ENCODE peak calls at places on chromosomes 7 and 10, in seven cellular contexts. T is SK-N-SH, X is heart left ventricle, N is GM12865, U is gastrocnemius medialis, C is activated B cell treated with CpG ODN at 0.5 μM for 24 hours, B is ovary. O is an unnamed sample.

GRCh38 chr7:73742753-73743641 is 4.4 kb upstream of the ABHD11 start:
- DNase-seq in T (peak; percentile 44), X (no peak), N (peak; percentile 62), U (no peak), C (no peak), B (peak; percentile 54), O (peak; percentile 56)

GRCh38 chr7:33143996-33144718 is 14.8 kb downstream of the BBS9 start:
- DNase-seq in T (no peak), X (no peak), N (peak; percentile 10), U (no peak), C (no peak), B (no peak), O (no peak)

GRCh38 chr7:67731704-67732103 is 735.1 kb downstream of the TYW1 start:
- DNase-seq in T (no peak), X (no peak), N (no peak), U (no peak), C (no peak), B (no peak), O (no peak)

GRCh38 chr10:130727766-130728490 is 583.6 kb downstream of the TCERG1L start:
- DNase-seq in T (no peak), X (no peak), N (no peak), U (no peak), C (no peak), B (no peak), O (no peak)

GRCh38 chr10:42926831-42927230 is 144.2 kb downstream of the BMS1 start:
- DNase-seq in T (no peak), X (no peak), N (no peak), U (no peak), C (no peak), B (no peak), O (no peak)

GRCh38 chr10:128675405-128675804 is 549.2 kb upstream of the MKI67 start:
- DNase-seq in T (no peak), X (no peak), N (no peak), U (no peak), C (no peak), B (no peak), O (no peak)

GRCh38 chr7:112360681-112361080 is 89.6 kb upstream of the IFRD1 start:
- DNase-seq in T (no peak), X (no peak), N (no peak), U (no peak), C (no peak), B (no peak), O (no peak)

GRCh38 chr10:130046591-130046990 is 64.0 kb downstream of the C10orf143 start:
- DNase-seq in T (no peak), X (no peak), N (no peak), U (no peak), C (no peak), B (no peak), O (no peak)

GRCh38 chr10:86376403-86376802 is 9.8 kb upstream of the GRID1 start:
- DNase-seq in T (no peak), X (no peak), N (no peak), U (no peak), C (no peak), B (no peak), O (peak; percentile 34)

GRCh38 chr10:1215862-1216575 is 159.8 kb downstream of the WDR37 start:
- DNase-seq in T (no peak), X (no peak), N (no peak), U (no peak), C (no peak), B (no peak), O (no peak)

GRCh38 chr7:12638851-12639467 is 48.5 kb upstream of the ARL4A start:
- DNase-seq in T (peak; percentile 39), X (no peak), N (peak; percentile 44), U (no peak), C (no peak), B (no peak), O (no peak)

GRCh38 chr7:101927389-101928306 is 110.2 kb downstream of the CUX1 start:
- DNase-seq in T (no peak), X (peak; percentile 38), N (no peak), U (no peak), C (no peak), B (no peak), O (no peak)

GRCh38 chr7:93156884-93157283 is 8.7 kb upstream of the SAMD9L start:
- DNase-seq in T (no peak), X (no peak), N (no peak), U (no peak), C (no peak), B (no peak), O (no peak)

GRCh38 chr10:109727436-109727835 is 195.9 kb downstream of the XPNPEP1 start:
- DNase-seq in T (no peak), X (no peak), N (no peak), U (no peak), C (no peak), B (no peak), O (no peak)

GRCh38 chr10:36675458-36675880 is 449.9 kb upstream of the ANKRD30A start:
- DNase-seq in T (no peak), X (no peak), N (no peak), U (no peak), C (no peak), B (no peak), O (no peak)

GRCh38 chr10:127337801-127338200 is 141.4 kb upstream of the INSYN2A start:
- DNase-seq in T (no peak), X (no peak), N (no peak), U (no peak), C (no peak), B (no peak), O (no peak)

GRCh38 chr10:110655286-110655685 is 11.2 kb downstream of the RBM20 start:
- DNase-seq in T (no peak), X (no peak), N (no peak), U (no peak), C (no peak), B (no peak), O (no peak)

GRCh38 chr7:55432937-55433784 is 68.0 kb downstream of the LANCL2 start:
- DNase-seq in T (peak; percentile 83), X (no peak), N (peak; percentile 65), U (no peak), C (no peak), B (no peak), O (no peak)

GRCh38 chr10:13969792-13970140 is 361.0 kb downstream of the FRMD4A start:
- DNase-seq in T (no peak), X (no peak), N (peak; percentile 74), U (no peak), C (no peak), B (no peak), O (no peak)

GRCh38 chr7:2841907-2842306 is 2.2 kb downstream of the GNA12 start:
- DNase-seq in T (no peak), X (no peak), N (no peak), U (no peak), C (no peak), B (no peak), O (no peak)

GRCh38 chr10:42428534-42428933 is 209.8 kb downstream of the ZNF33B start:
- DNase-seq in T (peak; percentile 27), X (no peak), N (no peak), U (no peak), C (no peak), B (no peak), O (no peak)

GRCh38 chr7:95476072-95476845 is 9.5 kb upstream of the ASB4 start:
- DNase-seq in T (no peak), X (no peak), N (no peak), U (no peak), C (no peak), B (no peak), O (no peak)

GRCh38 chr10:77111611-77112550 is 525.7 kb downstream of the KCNMA1 start:
- DNase-seq in T (peak; percentile 76), X (no peak), N (peak; percentile 34), U (no peak), C (no peak), B (no peak), O (no peak)

GRCh38 chr7:17679427-17679826 is 260.9 kb downstream of the SNX13 start:
- DNase-seq in T (no peak), X (peak; percentile 42), N (no peak), U (peak; percentile 15), C (no peak), B (no peak), O (no peak)

GRCh38 chr10:125343118-125343752 is 182.9 kb upstream of the CTBP2 start:
- DNase-seq in T (peak; percentile 48), X (no peak), N (peak; percentile 10), U (no peak), C (no peak), B (no peak), O (no peak)

GRCh38 chr7:103857435-103857834 is 132.0 kb downstream of the RELN start:
- DNase-seq in T (peak; percentile 8), X (no peak), N (no peak), U (no peak), C (no peak), B (no peak), O (no peak)

GRCh38 chr7:144087230-144087629 is 1.2 kb downstream of the OR2A12 start:
- DNase-seq in T (no peak), X (no peak), N (no peak), U (no peak), C (no peak), B (no peak), O (no peak)

DNA sequence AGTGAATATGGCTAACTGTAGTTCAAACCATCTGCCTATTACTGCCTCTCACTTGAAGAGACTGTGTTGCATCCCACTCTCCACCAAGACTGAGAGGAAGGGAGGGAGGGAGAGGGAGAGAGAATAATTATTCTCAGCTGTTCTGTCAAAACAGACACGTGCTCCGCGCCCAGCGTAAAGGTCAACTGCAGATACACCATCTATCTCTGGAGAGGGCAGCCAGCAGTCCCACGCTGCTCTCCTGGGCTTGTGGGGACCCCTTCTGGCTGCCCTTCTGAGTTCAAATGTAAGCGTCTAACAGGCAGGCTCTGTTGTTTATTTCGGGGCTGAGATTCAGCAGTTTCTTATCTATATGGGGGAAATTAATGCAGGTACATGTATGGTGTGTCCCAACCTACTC is 625.5 kb upstream of the GALNT17 start:
- DNase-seq in T (peak; percentile 82), X (no peak), N (peak; percentile 23), U (no peak), C (no peak), B (no peak), O (no peak)
- TF ChIP-seq CTCF in T (peak; percentile 40), X (no peak), N (peak; percentile 25), U (no peak), C (no peak), B (no peak), O (no peak)

GRCh38 chr10:113558336-113558735 is 5.5 kb downstream of the HABP2 start:
- DNase-seq in T (no peak), X (no peak), N (no peak), U (no peak), C (no peak), B (no peak), O (no peak)
- TF ChIP-seq CTCF in T (no peak), X (no peak), N (no peak), U (no peak), C (no peak), B (no peak), O (no peak)

GRCh38 chr10:59675812-59676211 is 33.8 kb downstream of the SLC16A9 start:
- DNase-seq in T (no peak), X (no peak), N (no peak), U (no peak), C (no peak), B (no peak), O (no peak)
- TF ChIP-seq CTCF in T (no peak), X (no peak), N (no peak), U (no peak), C (no peak), B (no peak), O (no peak)

DNA sequence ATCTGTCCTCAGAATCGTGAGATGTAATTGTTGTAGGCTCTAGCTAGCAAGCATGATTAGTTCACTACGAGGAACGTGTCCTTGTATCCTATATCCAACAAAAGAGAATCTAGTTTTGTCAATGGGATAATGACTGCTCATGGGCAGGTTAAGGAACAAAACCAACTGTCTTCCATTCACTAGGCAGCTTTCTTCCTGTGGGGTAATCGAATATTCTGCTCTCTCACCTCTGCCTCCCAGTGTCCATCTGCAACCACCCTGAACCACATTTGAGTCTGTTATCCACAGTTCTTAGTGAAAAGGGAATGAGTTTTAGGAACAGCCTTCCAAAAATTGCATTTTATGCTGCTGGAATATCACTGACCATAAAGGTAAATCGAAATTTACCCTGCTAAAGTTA is 247.2 kb downstream of the PARD3 start:
- DNase-seq in T (no peak), X (no peak), N (no peak), U (no peak), C (no peak), B (no peak), O (no peak)
- TF ChIP-seq CTCF in T (no peak), X (no peak), N (no peak), U (no peak), C (no peak), B (no peak), O (no peak)